ENCODE peak calls at places on chromosomes 1 and 21, in ten cellular contexts. O is IMR-90, T is breast epithelium, Q is A549, Y is uterus, C is gastrocnemius medialis, R is transverse colon, G is tibial nerve, F is heart left ventricle, K is body of pancreas. E is an unnamed sample.

GRCh38 chr1:62271932-62272728 is 47.1 kb downstream of the KANK4 start:
- DNase-seq in O (no peak), T (no peak), Q (no peak), Y (no peak), C (no peak), R (no peak), G (no peak), F (no peak), K (no peak), E (no peak)

GRCh38 chr1:160491017-160491416 is 32.0 kb downstream of the SLAMF6 start:
- DNase-seq in O (no peak), T (no peak), Q (no peak), Y (no peak), C (no peak), R (no peak), G (no peak), F (no peak), K (no peak), E (no peak)

GRCh38 chr1:150555198-150555970 is 6.2 kb downstream of the ADAMTSL4 start:
- DNase-seq in O (no peak), T (no peak), Q (no peak), Y (no peak), C (no peak), R (no peak), G (no peak), F (no peak), K (no peak), E (no peak)

GRCh38 chr1:247681288-247681897 is 1.9 kb upstream of the OR13G1 start:
- DNase-seq in O (peak), T (no peak), Q (peak), Y (peak), C (no peak), R (peak), G (peak), F (no peak), K (peak), E (peak)

GRCh38 chr1:81553503-81553902 is 247.2 kb upstream of the ADGRL2 start:
- DNase-seq in O (no peak), T (no peak), Q (no peak), Y (no peak), C (no peak), R (no peak), G (no peak), F (no peak), K (no peak), E (no peak)

GRCh38 chr1:31792541-31792940 is 23.3 kb downstream of the SPOCD1 start:
- DNase-seq in O (no peak), T (peak), Q (no peak), Y (peak), C (no peak), R (no peak), G (no peak), F (no peak), K (peak), E (peak)

GRCh38 chr1:68819190-68819829 is 322.4 kb upstream of the DEPDC1 start:
- DNase-seq in O (peak), T (no peak), Q (peak), Y (no peak), C (no peak), R (no peak), G (no peak), F (no peak), K (no peak), E (no peak)

GRCh38 chr1:167706363-167706762 is 15.4 kb upstream of the MPZL1 start:
- DNase-seq in O (no peak), T (no peak), Q (no peak), Y (no peak), C (no peak), R (no peak), G (no peak), F (no peak), K (no peak), E (no peak)

GRCh38 chr1:226019550-226019949 is 20.4 kb upstream of the SDE2 start:
- DNase-seq in O (no peak), T (no peak), Q (no peak), Y (no peak), C (no peak), R (no peak), G (no peak), F (no peak), K (no peak), E (no peak)

GRCh38 chr1:204647114-204647804 is 38.3 kb downstream of the LRRN2 start:
- DNase-seq in O (peak), T (no peak), Q (peak), Y (no peak), C (no peak), R (peak), G (no peak), F (no peak), K (peak), E (no peak)

GRCh38 chr1:21175670-21176581 is 771 bp downstream of the EIF4G3 start:
- DNase-seq in O (no peak), T (no peak), Q (no peak), Y (peak), C (peak), R (peak), G (no peak), F (peak), K (peak), E (peak)

GRCh38 chr1:81174811-81175476 is 625.8 kb upstream of the ADGRL2 start:
- DNase-seq in O (peak), T (no peak), Q (peak), Y (no peak), C (no peak), R (no peak), G (no peak), F (no peak), K (no peak), E (no peak)

GRCh38 chr1:21437341-21437640 is 2.6 kb upstream of the NBPF3 start:
- DNase-seq in O (no peak), T (no peak), Q (no peak), Y (no peak), C (no peak), R (no peak), G (no peak), F (no peak), K (no peak), E (no peak)

GRCh38 chr21:46055863-46056281 is 42.0 kb upstream of the COL6A2 start:
- DNase-seq in O (peak), T (no peak), Q (no peak), Y (peak), C (no peak), R (no peak), G (no peak), F (no peak), K (no peak), E (no peak)

GRCh38 chr1:59045636-59046035 is 251.3 kb upstream of the FGGY start:
- DNase-seq in O (no peak), T (no peak), Q (no peak), Y (no peak), C (no peak), R (no peak), G (no peak), F (no peak), K (no peak), E (no peak)

GRCh38 chr1:219659682-219660081 is 46.8 kb upstream of the ZC3H11B start:
- DNase-seq in O (peak), T (no peak), Q (peak), Y (no peak), C (no peak), R (no peak), G (no peak), F (no peak), K (no peak), E (no peak)

GRCh38 chr1:159989581-159989980 is 35.5 kb upstream of the SLAMF9 start:
- DNase-seq in O (peak), T (no peak), Q (no peak), Y (no peak), C (no peak), R (no peak), G (no peak), F (no peak), K (no peak), E (no peak)

GRCh38 chr1:226809785-226810571 is 60.4 kb upstream of the PSEN2 start:
- DNase-seq in O (peak), T (no peak), Q (no peak), Y (no peak), C (no peak), R (no peak), G (no peak), F (no peak), K (no peak), E (no peak)

GRCh38 chr1:118504867-118505266 is 319.8 kb upstream of the SPAG17 start:
- DNase-seq in O (no peak), T (no peak), Q (no peak), Y (no peak), C (peak), R (no peak), G (peak), F (peak), K (peak), E (no peak)

GRCh38 chr21:32562426-32562825 is 22.9 kb downstream of the TCP10L start:
- DNase-seq in O (peak), T (no peak), Q (no peak), Y (peak), C (no peak), R (peak), G (peak), F (peak), K (peak), E (no peak)

GRCh38 chr1:224116131-224116530 is 2.2 kb downstream of the FBXO28 start:
- DNase-seq in O (peak), T (no peak), Q (peak), Y (no peak), C (no peak), R (no peak), G (no peak), F (no peak), K (no peak), E (no peak)

GRCh38 chr1:92736395-92736794 is 48.5 kb downstream of the EVI5 start:
- DNase-seq in O (peak), T (no peak), Q (peak), Y (no peak), C (no peak), R (no peak), G (no peak), F (no peak), K (no peak), E (no peak)

GRCh38 chr1:205920861-205921558 is 22.2 kb downstream of the SLC26A9 start:
- DNase-seq in O (no peak), T (no peak), Q (no peak), Y (no peak), C (no peak), R (no peak), G (no peak), F (no peak), K (no peak), E (no peak)

GRCh38 chr1:248886237-248886895 is 19.7 kb upstream of the PGBD2 start:
- DNase-seq in O (peak), T (no peak), Q (no peak), Y (no peak), C (no peak), R (no peak), G (no peak), F (no peak), K (no peak), E (no peak)

GRCh38 chr1:218886472-218886871 is 287.2 kb upstream of the LYPLAL1 start:
- DNase-seq in O (peak), T (no peak), Q (no peak), Y (peak), C (peak), R (no peak), G (peak), F (peak), K (no peak), E (no peak)

GRCh38 chr1:236489710-236490377 is 33.9 kb upstream of the LGALS8 start:
- DNase-seq in O (peak), T (no peak), Q (peak), Y (no peak), C (no peak), R (no peak), G (peak), F (no peak), K (peak), E (no peak)

GRCh38 chr1:1862905-1863547 is 27.9 kb downstream of the GNB1 start:
- DNase-seq in O (peak), T (no peak), Q (no peak), Y (no peak), C (no peak), R (no peak), G (no peak), F (no peak), K (no peak), E (no peak)

GRCh38 chr21:35150562-35151226 is 101.6 kb upstream of the RUNX1 start:
- DNase-seq in O (peak), T (no peak), Q (no peak), Y (no peak), C (no peak), R (no peak), G (no peak), F (no peak), K (no peak), E (no peak)

GRCh38 chr1:23343246-23344110 is 606 bp downstream of the HNRNPR start:
- DNase-seq in O (peak), T (peak), Q (peak), Y (peak), C (no peak), R (peak), G (peak), F (peak), K (peak), E (peak)

GRCh38 chr1:40130892-40131291 is 30.3 kb upstream of the RLF start:
- DNase-seq in O (no peak), T (no peak), Q (peak), Y (no peak), C (no peak), R (no peak), G (no peak), F (no peak), K (no peak), E (no peak)

GRCh38 chr1:40646385-40646784 is 19.1 kb downstream of the RIMS3 start:
- DNase-seq in O (peak), T (no peak), Q (no peak), Y (no peak), C (no peak), R (no peak), G (no peak), F (no peak), K (no peak), E (peak)

GRCh38 chr1:107963601-107964396 is 1.2 kb downstream of the VAV3 start:
- DNase-seq in O (no peak), T (no peak), Q (no peak), Y (no peak), C (no peak), R (peak), G (peak), F (peak), K (peak), E (peak)

GRCh38 chr1:179143332-179143731 is 61.5 kb downstream of the TOR3A start:
- DNase-seq in O (peak), T (no peak), Q (peak), Y (no peak), C (no peak), R (no peak), G (no peak), F (no peak), K (no peak), E (no peak)

GRCh38 chr1:161113915-161114314 is 3.9 kb downstream of the PFDN2 start:
- DNase-seq in O (no peak), T (no peak), Q (no peak), Y (no peak), C (no peak), R (no peak), G (no peak), F (no peak), K (no peak), E (no peak)

GRCh38 chr1:245946905-245947304 is 560.2 kb downstream of the SMYD3 start:
- DNase-seq in O (no peak), T (no peak), Q (no peak), Y (no peak), C (no peak), R (no peak), G (no peak), F (peak), K (no peak), E (no peak)

GRCh38 chr1:25804244-25804963 is 4.4 kb downstream of the SELENON start:
- DNase-seq in O (no peak), T (no peak), Q (no peak), Y (no peak), C (peak), R (no peak), G (no peak), F (no peak), K (no peak), E (no peak)

GRCh38 chr1:83511327-83511726 is 487.6 kb downstream of the TTLL7 start:
- DNase-seq in O (no peak), T (no peak), Q (no peak), Y (no peak), C (no peak), R (no peak), G (no peak), F (no peak), K (no peak), E (no peak)

GRCh38 chr1:155977607-155978324 is 581 bp downstream of the ARHGEF2 start:
- DNase-seq in O (no peak), T (no peak), Q (peak), Y (peak), C (no peak), R (peak), G (no peak), F (peak), K (no peak), E (peak)
- TF ChIP-seq POLR2A in O (peak), T (no peak), Q (no peak), Y (no peak), C (no peak), R (no peak), G (no peak), F (no peak), K (no peak), E (no peak)

GRCh38 chr1:14745815-14746214 is 147.3 kb downstream of the KAZN start:
- DNase-seq in O (no peak), T (no peak), Q (no peak), Y (no peak), C (no peak), R (no peak), G (no peak), F (no peak), K (no peak), E (no peak)

GRCh38 chr1:14745321-14745720 is 146.8 kb downstream of the KAZN start:
- DNase-seq in O (no peak), T (no peak), Q (no peak), Y (no peak), C (no peak), R (no peak), G (no peak), F (no peak), K (no peak), E (no peak)

GRCh38 chr1:14746393-14746792 is 147.9 kb downstream of the KAZN start:
- DNase-seq in O (no peak), T (no peak), Q (no peak), Y (no peak), C (no peak), R (no peak), G (no peak), F (no peak), K (no peak), E (no peak)

GRCh38 chr1:14743368-14743767 is 144.9 kb downstream of the KAZN start:
- DNase-seq in O (no peak), T (no peak), Q (no peak), Y (no peak), C (no peak), R (no peak), G (no peak), F (no peak), K (no peak), E (no peak)

GRCh38 chr1:14748977-14749376 is 150.5 kb downstream of the KAZN start:
- DNase-seq in O (no peak), T (no peak), Q (no peak), Y (no peak), C (no peak), R (no peak), G (no peak), F (no peak), K (no peak), E (no peak)
- H3K4me3 ChIP-seq in O (no peak), T (no peak), Q (no peak), Y (no peak), C (no peak), R (no peak), G (no peak), F (no peak), K (no peak), E (no peak)

GRCh38 chr1:7962011-7962335 is 462 bp downstream of the PARK7 start:
- DNase-seq in O (no peak), T (no peak), Q (no peak), Y (no peak), C (no peak), R (no peak), G (no peak), F (no peak), K (no peak), E (no peak)
- H3K27ac ChIP-seq in O (peak), T (peak), Q (peak), Y (peak), C (peak), R (peak), G (peak), F (peak), K (peak), E (peak)

GRCh38 chr1:47181095-47181954 is 8.5 kb downstream of the PDZK1IP1 start:
- DNase-seq in O (no peak), T (no peak), Q (no peak), Y (no peak), C (no peak), R (no peak), G (no peak), F (no peak), K (no peak), E (no peak)
- TF ChIP-seq POLR2A in O (no peak), T (no peak), Q (no peak), Y (no peak), C (no peak), R (no peak), G (no peak), F (no peak), K (no peak), E (no peak)

GRCh38 chr1:54012862-54013261 is 5.1 kb downstream of the LDLRAD1 start:
- DNase-seq in O (no peak), T (no peak), Q (no peak), Y (no peak), C (no peak), R (no peak), G (no peak), F (no peak), K (no peak), E (no peak)

GRCh38 chr1:54014009-54014629 is 3.9 kb downstream of the LDLRAD1 start:
- DNase-seq in O (no peak), T (no peak), Q (no peak), Y (no peak), C (no peak), R (no peak), G (no peak), F (no peak), K (no peak), E (no peak)

GRCh38 chr1:54012008-54012325 is 6.0 kb downstream of the LDLRAD1 start:
- DNase-seq in O (no peak), T (no peak), Q (no peak), Y (no peak), C (no peak), R (no peak), G (no peak), F (no peak), K (no peak), E (no peak)

GRCh38 chr1:54011316-54012007 is 6.5 kb downstream of the LDLRAD1 start:
- DNase-seq in O (no peak), T (no peak), Q (no peak), Y (no peak), C (no peak), R (no peak), G (no peak), F (no peak), K (no peak), E (no peak)

GRCh38 chr1:54013393-54014008 is 4.5 kb downstream of the LDLRAD1 start:
- DNase-seq in O (no peak), T (no peak), Q (no peak), Y (no peak), C (no peak), R (no peak), G (no peak), F (no peak), K (no peak), E (no peak)
- H3K4me3 ChIP-seq in O (no peak), T (no peak), Q (no peak), Y (no peak), C (no peak), R (no peak), G (no peak), F (no peak), K (no peak), E (no peak)

E was measured in Peyer's patch.